ENCODE peak calls at places on chromosomes 4 and X, in four cellular contexts. K, V, S and U are unnamed samples.

GRCh38 chr4:60209588-60209987 is 990.5 kb upstream of the ADGRL3 start:
- DNase-seq in S (no peak), V (no peak), K (no peak), U (no peak)

GRCh38 chr4:138688531-138689181 is 326.9 kb upstream of the NOCT start:
- DNase-seq in S (no peak), V (no peak), K (no peak), U (no peak)

GRCh38 chr4:104989363-104989762 is 157.3 kb upstream of the TET2 start:
- DNase-seq in S (no peak), V (peak; percentile 21), K (no peak), U (no peak)

GRCh38 chr4:77153016-77153415 is 4.0 kb upstream of the CCNG2 start:
- DNase-seq in K (no peak), S (no peak), V (no peak), U (peak; percentile 30)

GRCh38 chr4:113784497-113785254 is 23.1 kb upstream of the CAMK2D start:
- DNase-seq in S (no peak), V (no peak), K (no peak), U (no peak)

GRCh38 chrX:110167952-110168451 is 149.9 kb downstream of the AMMECR1 start:
- DNase-seq in V (no peak), S (no peak), K (no peak), U (peak; percentile 3)

GRCh38 chr4:85210353-85210752 is 243.9 kb upstream of the WDFY3 start:
- DNase-seq in S (no peak), V (no peak), K (no peak), U (no peak)

GRCh38 chrX:131812847-131813825 is 210.0 kb upstream of the STK26 start:
- DNase-seq in S (peak; percentile 81), V (peak; percentile 87), K (peak; percentile 85), U (peak; percentile 13)

GRCh38 chr4:139556735-139557505 is 901 bp upstream of the SETD7 start:
- DNase-seq in K (peak; percentile 79), S (peak; percentile 79), V (peak; percentile 56), U (peak; percentile 79)

GRCh38 chr4:25532579-25532978 is 123.1 kb upstream of the SLC34A2 start:
- DNase-seq in K (no peak), V (no peak), S (no peak), U (no peak)

GRCh38 chr4:16297003-16297402 is 70.7 kb upstream of the TAPT1 start:
- DNase-seq in V (no peak), K (no peak), S (no peak), U (no peak)

GRCh38 chr4:121814756-121815155 is 8.9 kb downstream of the CCNA2 start:
- DNase-seq in V (no peak), S (no peak), K (no peak), U (no peak)

GRCh38 chrX:20974326-20974725 is 399.9 kb upstream of the CNKSR2 start:
- DNase-seq in V (no peak), K (no peak), S (no peak), U (no peak)

GRCh38 chr4:80202190-80202711 is 4.9 kb downstream of the PRDM8 start:
- DNase-seq in K (peak; percentile 81), V (peak; percentile 54), S (peak; percentile 87), U (peak; percentile 63)

GRCh38 chr4:150127757-150128156 is 49.5 kb downstream of the DCLK2 start:
- DNase-seq in S (no peak), V (no peak), K (no peak), U (no peak)

GRCh38 chr4:54545663-54546424 is 111.9 kb upstream of the KIT start:
- DNase-seq in V (no peak), S (no peak), K (no peak), U (no peak)

GRCh38 chr4:73417973-73418372 is 13.9 kb downstream of the ALB start:
- DNase-seq in K (no peak), S (no peak), V (no peak), U (no peak)

GRCh38 chr4:1246111-1246881 is 2.6 kb downstream of the CTBP1 start:
- DNase-seq in K (no peak), V (no peak), S (peak; percentile 21), U (no peak)

GRCh38 chr4:75741027-75741426 is 16.6 kb downstream of the USO1 start:
- DNase-seq in S (no peak), V (no peak), K (no peak), U (peak; percentile 25)

GRCh38 chr4:177051473-177052060 is 258.1 kb upstream of the NEIL3 start:
- DNase-seq in S (peak; percentile 21), K (no peak), V (no peak), U (peak; percentile 25)

GRCh38 chr4:140743194-140743931 is 12.8 kb downstream of the TBC1D9 start:
- DNase-seq in K (no peak), S (no peak), V (peak; percentile 42), U (peak; percentile 44)

GRCh38 chr4:154836513-154836912 is 55.4 kb downstream of the RBM46 start:
- DNase-seq in V (no peak), S (no peak), K (no peak), U (no peak)

GRCh38 chr4:48594185-48594584 is 104.1 kb downstream of the ZAR1 start:
- DNase-seq in K (no peak), V (no peak), S (no peak), U (no peak)

GRCh38 chr4:155578219-155578618 is 88.4 kb upstream of the GUCY1A1 start:
- DNase-seq in K (no peak), S (no peak), V (no peak), U (no peak)

GRCh38 chr4:2059726-2060577 is 825 bp downstream of the NAT8L start:
- DNase-seq in S (no peak), K (peak; percentile 3), V (no peak), U (no peak)

GRCh38 chr4:97330915-97331314 is 812.4 kb downstream of the STPG2 start:
- DNase-seq in K (no peak), S (no peak), V (no peak), U (no peak)

GRCh38 chr4:91058345-91058744 is 931.2 kb downstream of the CCSER1 start:
- DNase-seq in K (no peak), S (no peak), V (no peak), U (no peak)

GRCh38 chr4:145812902-145813301 is 125.7 kb downstream of the ZNF827 start:
- DNase-seq in V (no peak), K (no peak), S (no peak), U (no peak)

GRCh38 chr4:172099376-172099775 is 286.2 kb downstream of the GALNTL6 start:
- DNase-seq in S (no peak), K (no peak), V (no peak), U (no peak)

GRCh38 chr4:147101678-147102077 is 156.0 kb upstream of the TTC29 start:
- DNase-seq in S (no peak), V (no peak), K (peak; percentile 32), U (no peak)

GRCh38 chr4:81965454-81965853 is 408.3 kb downstream of the HNRNPD start:
- DNase-seq in K (no peak), V (no peak), S (no peak), U (no peak)

GRCh38 chr4:105399535-105400161 is 74.2 kb downstream of the PPA2 start:
- DNase-seq in V (no peak), K (no peak), S (no peak), U (no peak)

GRCh38 chr4:109588176-109588575 is 28.1 kb downstream of the MCUB start:
- DNase-seq in S (no peak), K (no peak), V (no peak), U (no peak)

GRCh38 chr4:39850727-39851126 is 127.0 kb downstream of the PDS5A start:
- DNase-seq in V (no peak), K (no peak), S (no peak), U (no peak)

GRCh38 chr4:151921811-151922210 is 161.0 kb upstream of the GATB start:
- DNase-seq in K (no peak), V (no peak), S (no peak), U (no peak)

GRCh38 chrX:276588-277171 is 4.5 kb upstream of the PLCXD1 start:
- DNase-seq in S (peak; percentile 34), V (peak; percentile 74), K (no peak), U (peak; percentile 57)

GRCh38 chrX:285076-285677 is 4.0 kb downstream of the PLCXD1 start:
- DNase-seq in S (peak; percentile 7), K (no peak), V (no peak), U (no peak)

GRCh38 chrX:283115-283845 is 2.1 kb downstream of the PLCXD1 start:
- DNase-seq in S (peak; percentile 93), V (peak; percentile 89), K (peak; percentile 94), U (peak; percentile 91)

GRCh38 chrX:275967-276587 is 5.1 kb upstream of the PLCXD1 start:
- DNase-seq in S (peak; percentile 88), V (peak; percentile 78), K (no peak), U (peak; percentile 72)

DNA sequence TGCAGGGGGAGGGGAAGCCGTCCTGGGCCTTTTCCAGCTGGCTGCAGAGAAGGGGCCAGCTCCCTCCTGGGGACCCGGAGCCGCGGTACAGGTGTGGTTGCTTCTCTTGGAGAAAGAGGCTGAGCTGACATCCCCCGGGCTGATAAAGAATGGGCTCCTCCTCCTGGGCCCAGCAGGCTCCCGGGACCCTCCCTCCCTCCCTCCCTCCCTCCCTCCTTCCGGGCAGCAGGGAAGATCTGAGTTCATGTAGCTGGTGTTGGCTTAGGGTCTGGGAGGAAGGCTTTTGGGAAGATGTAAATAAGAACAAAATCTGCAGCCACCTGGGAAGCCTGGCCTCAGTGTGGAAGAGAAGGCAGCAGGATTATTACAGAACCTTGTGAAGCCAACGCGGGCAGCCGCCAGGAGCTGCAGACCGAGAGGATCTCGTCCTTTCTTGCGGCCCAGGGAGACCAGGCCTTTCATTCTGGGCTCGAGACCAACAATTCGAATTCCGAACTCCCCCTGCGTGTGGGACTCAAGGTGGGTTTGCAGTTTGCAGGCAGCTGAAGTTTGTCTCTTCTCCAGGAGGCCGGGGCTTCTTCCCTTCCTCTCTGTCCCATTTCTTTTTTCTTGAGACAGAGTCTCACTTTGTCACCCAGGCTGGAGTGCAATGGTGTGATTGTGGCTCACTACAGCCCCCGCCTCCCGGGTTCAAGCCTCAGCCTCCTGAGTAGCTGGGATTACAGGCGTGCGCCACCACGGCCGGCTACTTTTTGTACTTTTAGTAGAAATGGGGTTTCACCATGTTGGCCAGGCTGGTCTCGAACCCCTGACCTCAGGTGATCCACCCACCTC is at the start of gene PLCXD1:
- DNase-seq in S (no peak), V (no peak), K (no peak), U (no peak)
- H3K4me3 ChIP-seq in S (no peak within 1 kb of the TSS), V (peak within 1 kb of the TSS; percentile 52), K (no peak within 1 kb of the TSS), U (peak within 1 kb of the TSS; percentile 11)

DNA sequence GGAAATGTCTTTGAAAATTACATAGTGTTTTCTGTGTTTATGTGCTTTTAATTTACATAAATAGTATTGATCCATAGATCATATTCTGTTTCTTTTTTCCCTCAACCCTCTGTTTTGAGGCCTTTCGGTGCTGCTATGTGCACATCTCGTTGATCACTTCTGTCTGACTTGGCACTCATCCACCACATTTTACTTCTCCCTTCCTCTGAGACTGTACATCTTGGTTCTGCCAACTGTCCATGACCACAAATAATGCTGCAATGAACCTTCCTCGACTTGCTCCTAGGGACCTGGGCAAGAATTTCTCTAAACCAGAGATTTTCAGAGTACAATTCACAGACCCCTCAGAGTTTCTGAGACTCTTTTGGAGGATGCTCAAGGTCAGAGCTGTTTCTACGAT is 74.4 kb downstream of the RTL5 start:
- DNase-seq in V (no peak), S (no peak), K (no peak), U (no peak)
- H3K27ac ChIP-seq in V (no peak overlapping the region), S (no peak overlapping the region), K (no peak overlapping the region), U (no peak overlapping the region)

GRCh38 chr4:12875640-12876243 is 608.4 kb downstream of the RAB28 start:
- DNase-seq in V (no peak), S (no peak), K (no peak), U (peak; percentile 56)
- H3K9me3 ChIP-seq in V (peaks cover 4% of the 10 kb centered on the region), S (no peaks in the 10 kb centered on the region), K (no peaks in the 10 kb centered on the region), U (no peaks in the 10 kb centered on the region)

GRCh38 chr4:143411527-143412480 is 75.1 kb downstream of the GAB1 start:
- DNase-seq in K (no peak), V (no peak), S (no peak), U (no peak)
- H3K4me3 ChIP-seq in K (no peak overlapping the region), V (peak overlapping the region; percentile 2), S (no peak overlapping the region), U (no peak overlapping the region)